ENCODE peak calls at places on chromosomes 13 and 19, in six cellular contexts. One of them, this sample, is unnamed.

GRCh38 chr19:16380943-16381755 is 56.5 kb downstream of the KLF2 start:
- DNase-seq in lower lobe of right lung: peak; percentile 23
- DNase-seq in spleen: peak; percentile 75
- DNase-seq in psoas muscle: peak; percentile 57
- DNase-seq in sigmoid colon: peak; percentile 50
- DNase-seq in upper lobe of right lung: no peak
- DNase-seq in this sample: no peak

GRCh38 chr19:17767559-17767958 is 16.3 kb downstream of the FCHO1 start:
- DNase-seq in lower lobe of right lung: no peak
- DNase-seq in spleen: no peak
- DNase-seq in psoas muscle: no peak
- DNase-seq in sigmoid colon: no peak
- DNase-seq in upper lobe of right lung: no peak
- DNase-seq in this sample: no peak

GRCh38 chr13:89827552-89827951 is 1519.9 kb upstream of the MIR17HG start:
- DNase-seq in lower lobe of right lung: no peak
- DNase-seq in spleen: no peak
- DNase-seq in psoas muscle: no peak
- DNase-seq in sigmoid colon: no peak
- DNase-seq in upper lobe of right lung: no peak
- DNase-seq in this sample: no peak

GRCh38 chr13:36059366-36059765 is 71.8 kb downstream of the DCLK1 start:
- DNase-seq in lower lobe of right lung: no peak
- DNase-seq in spleen: no peak
- DNase-seq in psoas muscle: peak; percentile 52
- DNase-seq in sigmoid colon: peak; percentile 68
- DNase-seq in upper lobe of right lung: no peak
- DNase-seq in this sample: no peak

GRCh38 chr13:73672492-73672891 is 461.7 kb downstream of the KLF12 start:
- DNase-seq in lower lobe of right lung: no peak
- DNase-seq in spleen: no peak
- DNase-seq in psoas muscle: no peak
- DNase-seq in sigmoid colon: no peak
- DNase-seq in upper lobe of right lung: no peak
- DNase-seq in this sample: no peak

GRCh38 chr13:52454459-52454824 is 836 bp upstream of the CKAP2 start:
- DNase-seq in lower lobe of right lung: no peak
- DNase-seq in spleen: peak; percentile 79
- DNase-seq in psoas muscle: no peak
- DNase-seq in sigmoid colon: no peak
- DNase-seq in upper lobe of right lung: no peak
- DNase-seq in this sample: peak; percentile 75

GRCh38 chr19:1047696-1048147 is 7.8 kb downstream of the ABCA7 start:
- DNase-seq in lower lobe of right lung: no peak
- DNase-seq in spleen: no peak
- DNase-seq in psoas muscle: no peak
- DNase-seq in sigmoid colon: no peak
- DNase-seq in upper lobe of right lung: no peak
- DNase-seq in this sample: no peak

GRCh38 chr19:1855040-1855827 is 7.0 kb upstream of the REXO1 start:
- DNase-seq in lower lobe of right lung: peak; percentile 94
- DNase-seq in spleen: peak; percentile 99
- DNase-seq in psoas muscle: peak; percentile 91
- DNase-seq in sigmoid colon: peak; percentile 94
- DNase-seq in upper lobe of right lung: peak; percentile 94
- DNase-seq in this sample: peak; percentile 85

GRCh38 chr13:26713341-26713740 is 47.2 kb downstream of the GPR12 start:
- DNase-seq in lower lobe of right lung: no peak
- DNase-seq in spleen: no peak
- DNase-seq in psoas muscle: no peak
- DNase-seq in sigmoid colon: no peak
- DNase-seq in upper lobe of right lung: no peak
- DNase-seq in this sample: no peak

GRCh38 chr13:46327256-46327655 is 59.8 kb downstream of the RUBCNL start:
- DNase-seq in lower lobe of right lung: no peak
- DNase-seq in spleen: no peak
- DNase-seq in psoas muscle: no peak
- DNase-seq in sigmoid colon: no peak
- DNase-seq in upper lobe of right lung: no peak
- DNase-seq in this sample: no peak

GRCh38 chr19:35142531-35143230 is 374 bp upstream of the FXYD7 start:
- DNase-seq in lower lobe of right lung: no peak
- DNase-seq in spleen: peak; percentile 90
- DNase-seq in psoas muscle: peak; percentile 72
- DNase-seq in sigmoid colon: no peak
- DNase-seq in upper lobe of right lung: peak; percentile 80
- DNase-seq in this sample: no peak

DNA sequence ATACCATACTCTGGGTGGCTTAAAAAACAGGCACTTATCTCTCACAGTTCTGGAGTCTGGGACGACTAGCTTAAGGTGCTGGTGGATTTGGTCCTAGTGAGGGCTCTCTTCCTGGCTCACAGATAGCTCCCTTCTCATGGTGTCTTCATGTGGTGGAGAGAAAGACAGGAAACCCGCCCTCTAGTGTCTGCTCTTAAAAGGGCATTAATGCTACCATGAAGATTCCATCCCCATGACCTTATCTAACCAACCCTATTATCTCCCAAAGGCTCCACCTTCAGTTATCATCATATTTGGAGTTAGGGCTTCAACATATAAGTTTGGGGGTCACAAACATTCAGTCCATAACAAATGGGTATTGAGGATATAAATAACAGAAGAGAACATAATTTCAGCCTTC is 139.4 kb downstream of the HS6ST3 start:
- DNase-seq in lower lobe of right lung: no peak
- DNase-seq in spleen: no peak
- DNase-seq in psoas muscle: no peak
- DNase-seq in sigmoid colon: no peak
- DNase-seq in upper lobe of right lung: no peak
- DNase-seq in this sample: peak; percentile 7
- TF ChIP-seq CTCF in lower lobe of right lung: peak; percentile 33
- TF ChIP-seq CTCF in spleen: no peak
- TF ChIP-seq CTCF in psoas muscle: peak; percentile 34
- TF ChIP-seq CTCF in sigmoid colon: no peak
- TF ChIP-seq CTCF in upper lobe of right lung: peak; percentile 40
- TF ChIP-seq CTCF in this sample: peak; percentile 34

GRCh38 chr13:48333976-48334375 is 30.4 kb downstream of the RB1 start:
- DNase-seq in lower lobe of right lung: no peak
- DNase-seq in spleen: no peak
- DNase-seq in psoas muscle: no peak
- DNase-seq in sigmoid colon: no peak
- DNase-seq in upper lobe of right lung: no peak
- DNase-seq in this sample: peak; percentile 81
- H3K4me1 ChIP-seq in lower lobe of right lung: peaks cover 7% of the 10 kb centered on the region
- H3K4me1 ChIP-seq in spleen: peaks cover 12% of the 10 kb centered on the region
- H3K4me1 ChIP-seq in psoas muscle: peaks cover 9% of the 10 kb centered on the region
- H3K4me1 ChIP-seq in sigmoid colon: no peaks in the 10 kb centered on the region
- H3K4me1 ChIP-seq in upper lobe of right lung: no peaks in the 10 kb centered on the region
- H3K4me1 ChIP-seq in this sample: peaks cover 6% of the 10 kb centered on the region

GRCh38 chr13:71674776-71675352 is 192.1 kb downstream of the DACH1 start:
- DNase-seq in lower lobe of right lung: no peak
- DNase-seq in spleen: no peak
- DNase-seq in psoas muscle: no peak
- DNase-seq in sigmoid colon: no peak
- DNase-seq in upper lobe of right lung: no peak
- DNase-seq in this sample: no peak
- TF ChIP-seq CTCF in lower lobe of right lung: no peak
- TF ChIP-seq CTCF in spleen: no peak
- TF ChIP-seq CTCF in psoas muscle: no peak
- TF ChIP-seq CTCF in sigmoid colon: no peak
- TF ChIP-seq CTCF in upper lobe of right lung: peak; percentile 8
- TF ChIP-seq CTCF in this sample: no peak

DNA sequence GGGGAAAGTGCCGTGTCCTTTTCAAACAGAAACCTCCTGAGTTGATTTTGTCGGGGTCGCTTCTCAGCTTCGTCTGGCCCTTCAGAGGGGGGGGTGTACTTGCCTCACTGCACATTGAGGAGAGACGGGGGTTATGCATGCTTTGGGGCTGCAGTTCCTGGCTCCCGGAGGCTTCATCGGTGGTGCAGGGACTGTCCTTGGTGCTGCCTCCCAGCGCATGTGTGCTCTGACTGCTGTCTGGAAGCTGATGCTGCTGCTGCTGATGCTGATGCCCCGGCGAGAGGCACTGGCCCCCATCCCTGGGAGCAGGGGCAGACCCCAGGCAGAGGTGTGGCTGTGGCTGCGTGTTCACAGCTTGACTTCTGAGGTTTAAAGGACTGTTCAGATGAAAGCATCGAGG is 91.0 kb downstream of the ARHGEF7 start:
- DNase-seq in lower lobe of right lung: no peak
- DNase-seq in spleen: no peak
- DNase-seq in psoas muscle: no peak
- DNase-seq in sigmoid colon: no peak
- DNase-seq in upper lobe of right lung: no peak
- DNase-seq in this sample: no peak
- H3K4me1 ChIP-seq in lower lobe of right lung: peaks cover 59% of the 10 kb centered on the region
- H3K4me1 ChIP-seq in spleen: peaks cover 91% of the 10 kb centered on the region
- H3K4me1 ChIP-seq in psoas muscle: peaks cover 75% of the 10 kb centered on the region
- H3K4me1 ChIP-seq in sigmoid colon: peaks cover 44% of the 10 kb centered on the region
- H3K4me1 ChIP-seq in upper lobe of right lung: peaks cover 57% of the 10 kb centered on the region
- H3K4me1 ChIP-seq in this sample: no peaks in the 10 kb centered on the region

This sample was measured in foreskin keratinocyte.